ENCODE peak calls at places on chromosomes 1 and 21, in eight cellular contexts. One of them, this sample, is unnamed. For H3K4me1, the result is how much of the 10 kb centered on the place peaks cover.

GRCh38 chr1:66761273-66761672 is 9.0 kb downstream of the DYNLT5 start:
- DNase-seq in keratinocyte: no peak
- DNase-seq in HAP-1: no peak
- DNase-seq in uterus: no peak
- DNase-seq in Peyer's patch: no peak
- DNase-seq in stomach: no peak
- DNase-seq in mammary epithelial cell: peak
- DNase-seq in CD8-positive, alpha-beta T cell: no peak
- DNase-seq in this sample: no peak

GRCh38 chr1:8047686-8048522 is 21.8 kb upstream of the ERRFI1 start:
- DNase-seq in mammary epithelial cell: peak
- DNase-seq in stomach: no peak
- DNase-seq in CD8-positive, alpha-beta T cell: no peak
- DNase-seq in keratinocyte: no peak
- DNase-seq in uterus: no peak
- DNase-seq in Peyer's patch: no peak
- DNase-seq in HAP-1: no peak
- DNase-seq in this sample: no peak

GRCh38 chr1:64664287-64664686 is 80.6 kb upstream of the RAVER2 start:
- DNase-seq in mammary epithelial cell: no peak
- DNase-seq in keratinocyte: no peak
- DNase-seq in stomach: no peak
- DNase-seq in uterus: no peak
- DNase-seq in HAP-1: no peak
- DNase-seq in Peyer's patch: no peak
- DNase-seq in CD8-positive, alpha-beta T cell: no peak
- DNase-seq in this sample: no peak

GRCh38 chr1:94925561-94926364 is 1.1 kb downstream of the CNN3 start:
- DNase-seq in uterus: peak
- DNase-seq in keratinocyte: no peak
- DNase-seq in Peyer's patch: peak
- DNase-seq in mammary epithelial cell: peak
- DNase-seq in CD8-positive, alpha-beta T cell: peak
- DNase-seq in HAP-1: peak
- DNase-seq in stomach: peak
- DNase-seq in this sample: peak

GRCh38 chr1:236844499-236845271 is 49.6 kb downstream of the MTR start:
- DNase-seq in mammary epithelial cell: no peak
- DNase-seq in HAP-1: no peak
- DNase-seq in CD8-positive, alpha-beta T cell: no peak
- DNase-seq in Peyer's patch: no peak
- DNase-seq in keratinocyte: no peak
- DNase-seq in stomach: no peak
- DNase-seq in uterus: no peak
- DNase-seq in this sample: no peak

GRCh38 chr21:37266515-37267221 is 466 bp downstream of the VPS26C start:
- DNase-seq in Peyer's patch: no peak
- DNase-seq in CD8-positive, alpha-beta T cell: no peak
- DNase-seq in keratinocyte: no peak
- DNase-seq in uterus: no peak
- DNase-seq in stomach: peak
- DNase-seq in mammary epithelial cell: no peak
- DNase-seq in HAP-1: no peak
- DNase-seq in this sample: peak

GRCh38 chr1:172867216-172867828 is 183.4 kb downstream of the TNFSF18 start:
- DNase-seq in CD8-positive, alpha-beta T cell: peak
- DNase-seq in Peyer's patch: no peak
- DNase-seq in keratinocyte: no peak
- DNase-seq in mammary epithelial cell: no peak
- DNase-seq in uterus: no peak
- DNase-seq in HAP-1: no peak
- DNase-seq in stomach: no peak
- DNase-seq in this sample: no peak

GRCh38 chr1:235468970-235469369 is 35.3 kb downstream of the B3GALNT2 start:
- DNase-seq in keratinocyte: peak
- DNase-seq in Peyer's patch: no peak
- DNase-seq in uterus: no peak
- DNase-seq in CD8-positive, alpha-beta T cell: no peak
- DNase-seq in stomach: no peak
- DNase-seq in HAP-1: no peak
- DNase-seq in mammary epithelial cell: peak
- DNase-seq in this sample: no peak

GRCh38 chr1:3783651-3784474 is 11.3 kb downstream of the SMIM1 start:
- DNase-seq in stomach: no peak
- DNase-seq in uterus: no peak
- DNase-seq in keratinocyte: no peak
- DNase-seq in HAP-1: no peak
- DNase-seq in CD8-positive, alpha-beta T cell: no peak
- DNase-seq in Peyer's patch: no peak
- DNase-seq in mammary epithelial cell: no peak
- DNase-seq in this sample: no peak

GRCh38 chr1:113538225-113538624 is 147.9 kb downstream of the MAGI3 start:
- DNase-seq in uterus: no peak
- DNase-seq in HAP-1: no peak
- DNase-seq in CD8-positive, alpha-beta T cell: no peak
- DNase-seq in stomach: no peak
- DNase-seq in Peyer's patch: no peak
- DNase-seq in mammary epithelial cell: peak
- DNase-seq in keratinocyte: peak
- DNase-seq in this sample: no peak

GRCh38 chr1:231799363-231799986 is 172.9 kb downstream of the DISC1 start:
- DNase-seq in Peyer's patch: no peak
- DNase-seq in HAP-1: no peak
- DNase-seq in mammary epithelial cell: no peak
- DNase-seq in stomach: no peak
- DNase-seq in uterus: no peak
- DNase-seq in keratinocyte: no peak
- DNase-seq in CD8-positive, alpha-beta T cell: no peak
- DNase-seq in this sample: no peak

GRCh38 chr1:7808253-7808844 is 24.3 kb downstream of the PER3 start:
- DNase-seq in keratinocyte: no peak
- DNase-seq in mammary epithelial cell: peak
- DNase-seq in uterus: no peak
- DNase-seq in Peyer's patch: no peak
- DNase-seq in CD8-positive, alpha-beta T cell: no peak
- DNase-seq in stomach: no peak
- DNase-seq in HAP-1: peak
- DNase-seq in this sample: no peak

GRCh38 chr1:27526569-27527222 is 36.7 kb upstream of the WASF2 start:
- DNase-seq in HAP-1: no peak
- DNase-seq in Peyer's patch: no peak
- DNase-seq in uterus: no peak
- DNase-seq in stomach: no peak
- DNase-seq in mammary epithelial cell: peak
- DNase-seq in CD8-positive, alpha-beta T cell: no peak
- DNase-seq in keratinocyte: no peak
- DNase-seq in this sample: no peak

GRCh38 chr1:27527857-27528700 is 38.1 kb upstream of the WASF2 start:
- DNase-seq in stomach: peak
- DNase-seq in mammary epithelial cell: peak
- DNase-seq in keratinocyte: no peak
- DNase-seq in Peyer's patch: peak
- DNase-seq in uterus: peak
- DNase-seq in CD8-positive, alpha-beta T cell: peak
- DNase-seq in HAP-1: no peak
- DNase-seq in this sample: peak

GRCh38 chr1:27527223-27527856 is 37.4 kb upstream of the WASF2 start:
- DNase-seq in uterus: peak
- DNase-seq in stomach: no peak
- DNase-seq in Peyer's patch: peak
- DNase-seq in CD8-positive, alpha-beta T cell: peak
- DNase-seq in mammary epithelial cell: no peak
- DNase-seq in HAP-1: no peak
- DNase-seq in keratinocyte: no peak
- DNase-seq in this sample: peak

GRCh38 chr1:27523666-27524020 is 33.7 kb upstream of the WASF2 start:
- DNase-seq in HAP-1: no peak
- DNase-seq in keratinocyte: no peak
- DNase-seq in Peyer's patch: no peak
- DNase-seq in uterus: no peak
- DNase-seq in mammary epithelial cell: no peak
- DNase-seq in CD8-positive, alpha-beta T cell: no peak
- DNase-seq in stomach: no peak
- DNase-seq in this sample: no peak

DNA sequence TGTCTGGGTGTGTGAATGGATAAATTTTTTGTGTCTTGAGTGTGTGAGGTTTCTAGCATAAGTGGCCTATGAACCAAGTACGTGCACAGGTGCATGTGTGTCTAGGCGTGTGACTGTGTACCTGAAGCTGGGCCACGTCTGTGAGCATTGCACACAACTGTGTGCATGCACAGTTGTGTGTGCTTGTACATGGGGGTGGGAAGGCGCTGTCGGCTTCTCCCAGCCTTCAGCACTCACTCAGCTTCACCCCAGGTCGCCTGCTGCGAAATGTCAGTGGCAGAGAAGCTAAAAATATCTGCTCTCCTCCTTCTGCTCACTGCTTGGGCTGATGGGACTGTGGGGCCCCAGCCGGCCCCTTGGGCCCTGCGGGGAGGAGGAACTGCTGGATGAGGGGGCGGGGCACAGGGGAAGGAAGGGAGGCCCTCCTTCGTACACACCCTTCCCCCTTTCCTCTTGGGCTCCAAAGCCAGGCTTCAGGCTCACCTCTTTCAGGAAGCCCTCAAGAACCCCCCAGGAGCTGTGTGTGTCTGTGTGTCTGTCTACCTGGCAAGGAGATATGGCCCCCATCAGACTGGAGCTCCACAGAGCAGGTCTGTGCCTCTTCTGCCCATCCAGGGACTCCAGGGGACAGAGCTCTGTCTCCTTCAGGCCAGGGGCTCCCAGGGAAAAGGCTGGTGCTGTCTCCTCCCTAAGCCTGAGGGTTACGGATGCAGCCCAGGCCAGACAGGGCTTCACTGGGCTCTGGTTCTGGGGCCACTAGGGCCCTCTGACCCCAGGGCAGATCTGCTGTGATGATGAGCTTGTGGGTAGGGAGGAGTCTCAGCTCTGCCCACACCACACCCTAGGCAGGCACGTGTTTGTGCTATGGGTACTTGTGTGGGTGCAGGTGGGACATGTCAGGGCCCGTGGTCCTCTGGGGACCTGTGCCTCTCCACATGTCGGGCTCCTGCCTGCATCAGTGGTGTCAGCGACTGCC is 35.6 kb upstream of the WASF2 start:
- DNase-seq in Peyer's patch: no peak
- DNase-seq in HAP-1: no peak
- DNase-seq in CD8-positive, alpha-beta T cell: peak
- DNase-seq in mammary epithelial cell: peak
- DNase-seq in uterus: peak
- DNase-seq in stomach: no peak
- DNase-seq in keratinocyte: peak
- DNase-seq in this sample: peak
- H3K4me1 ChIP-seq in Peyer's patch: half or more
- H3K4me1 ChIP-seq in HAP-1: under half
- H3K4me1 ChIP-seq in CD8-positive, alpha-beta T cell: half or more
- H3K4me1 ChIP-seq in mammary epithelial cell: half or more
- H3K4me1 ChIP-seq in uterus: under half
- H3K4me1 ChIP-seq in stomach: half or more
- H3K4me1 ChIP-seq in keratinocyte: half or more
- H3K4me1 ChIP-seq in this sample: half or more

GRCh38 chr1:159978107-159978398 is 24.0 kb upstream of the SLAMF9 start:
- DNase-seq in mammary epithelial cell: no peak
- DNase-seq in stomach: no peak
- DNase-seq in keratinocyte: no peak
- DNase-seq in HAP-1: no peak
- DNase-seq in uterus: no peak
- DNase-seq in CD8-positive, alpha-beta T cell: no peak
- DNase-seq in Peyer's patch: no peak
- DNase-seq in this sample: no peak
- H3K4me1 ChIP-seq in mammary epithelial cell: under half
- H3K4me1 ChIP-seq in stomach: under half
- H3K4me1 ChIP-seq in keratinocyte: under half
- H3K4me1 ChIP-seq in HAP-1: under half
- H3K4me1 ChIP-seq in uterus: under half
- H3K4me1 ChIP-seq in CD8-positive, alpha-beta T cell: under half
- H3K4me1 ChIP-seq in Peyer's patch: under half
- H3K4me1 ChIP-seq in this sample: under half

DNA sequence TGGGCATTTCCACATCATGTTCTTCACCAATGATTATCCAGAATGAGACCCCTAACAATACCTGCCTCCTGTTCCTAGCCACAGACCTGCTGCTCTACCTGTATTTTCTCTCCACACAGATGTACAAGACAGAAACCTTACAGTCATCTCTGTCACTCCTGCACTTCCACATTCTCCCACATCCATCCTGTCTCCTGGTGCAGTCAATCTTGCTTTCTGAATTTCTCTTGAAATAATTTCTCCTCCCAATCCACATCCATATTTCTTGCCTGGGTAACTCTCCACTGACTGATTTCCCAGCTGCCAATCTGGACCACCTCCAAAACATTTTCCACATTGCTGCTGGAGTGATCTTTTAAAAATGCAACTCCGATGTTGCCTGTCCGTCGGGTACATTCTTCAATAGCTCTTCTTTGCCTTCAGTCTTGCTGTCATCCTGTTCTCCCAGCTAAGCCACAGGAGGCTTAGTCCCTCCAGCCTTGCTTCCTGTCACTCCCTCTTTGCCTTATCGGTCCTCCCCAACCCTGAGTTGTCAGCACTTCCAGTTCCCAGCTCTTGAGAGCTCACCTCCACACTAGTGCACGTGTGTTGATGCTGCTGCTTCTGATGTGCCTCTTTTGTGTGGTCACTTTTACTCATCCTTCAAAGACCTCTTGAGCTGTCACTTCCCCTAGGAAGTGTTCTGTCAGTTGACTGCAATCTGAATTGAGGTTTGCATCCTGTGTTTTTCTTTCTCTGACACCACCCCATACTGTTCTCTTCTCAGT is 15.1 kb downstream of the UCK2 start:
- DNase-seq in uterus: no peak
- DNase-seq in mammary epithelial cell: no peak
- DNase-seq in HAP-1: no peak
- DNase-seq in Peyer's patch: no peak
- DNase-seq in CD8-positive, alpha-beta T cell: no peak
- DNase-seq in keratinocyte: no peak
- DNase-seq in stomach: no peak
- DNase-seq in this sample: no peak
- H3K4me1 ChIP-seq in uterus: under half
- H3K4me1 ChIP-seq in mammary epithelial cell: under half
- H3K4me1 ChIP-seq in HAP-1: under half
- H3K4me1 ChIP-seq in Peyer's patch: under half
- H3K4me1 ChIP-seq in CD8-positive, alpha-beta T cell: under half
- H3K4me1 ChIP-seq in keratinocyte: under half
- H3K4me1 ChIP-seq in stomach: half or more
- H3K4me1 ChIP-seq in this sample: under half

DNA sequence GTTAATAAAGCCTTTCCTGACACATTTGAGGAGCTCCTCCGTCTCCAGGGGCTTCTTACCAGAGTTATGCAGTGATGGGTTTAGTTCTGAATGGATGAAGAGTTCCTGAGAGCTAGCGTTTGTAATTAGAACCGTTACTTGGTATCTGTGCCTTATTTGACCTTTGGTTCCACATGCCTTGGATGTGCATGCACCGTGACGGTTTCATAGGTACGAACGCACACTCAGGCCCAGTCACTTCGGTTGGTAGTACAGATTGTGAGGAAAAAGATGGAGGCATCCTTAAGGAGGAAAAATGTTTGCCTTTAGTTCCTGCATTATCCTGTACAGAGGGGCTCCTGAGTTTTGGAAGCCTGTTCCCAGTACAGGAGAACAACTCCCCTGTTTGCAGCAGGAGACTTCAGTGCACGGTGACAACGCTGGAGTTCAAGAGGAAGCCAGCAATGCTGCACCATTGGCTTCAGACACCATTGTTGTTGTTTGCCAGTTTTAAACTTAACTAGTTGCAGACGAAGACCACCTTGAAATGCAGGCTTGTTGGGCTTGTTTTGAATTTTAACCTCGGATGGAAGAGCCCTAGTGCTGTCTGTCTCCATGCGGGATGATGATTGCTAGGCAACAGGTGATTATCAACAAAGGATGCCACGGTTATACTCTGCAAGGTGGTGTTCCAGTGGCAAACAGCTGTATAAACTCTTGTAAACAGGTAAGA is 8.2 kb downstream of the RBM15 start:
- DNase-seq in keratinocyte: no peak
- DNase-seq in HAP-1: no peak
- DNase-seq in CD8-positive, alpha-beta T cell: no peak
- DNase-seq in stomach: no peak
- DNase-seq in uterus: no peak
- DNase-seq in mammary epithelial cell: no peak
- DNase-seq in Peyer's patch: no peak
- DNase-seq in this sample: no peak
- H3K4me1 ChIP-seq in keratinocyte: under half
- H3K4me1 ChIP-seq in HAP-1: half or more
- H3K4me1 ChIP-seq in CD8-positive, alpha-beta T cell: half or more
- H3K4me1 ChIP-seq in stomach: half or more
- H3K4me1 ChIP-seq in uterus: under half
- H3K4me1 ChIP-seq in mammary epithelial cell: under half
- H3K4me1 ChIP-seq in Peyer's patch: under half
- H3K4me1 ChIP-seq in this sample: under half

This sample was measured in Caco-2.